ENCODE peak calls at places on chromosomes 3 and 15, in six cellular contexts. L is spleen, R is head of caudate nucleus, H is fibroblast of the conjunctiva, P is T follicular helper cell, A is AG04449. Q is an unnamed sample.

GRCh38 chr15:90141646-90142045 is 39.4 kb upstream of the IDH2 start:
- DNase-seq in L (no peak), R (no peak), H (no peak), P (no peak), A (no peak), Q (no peak)

GRCh38 chr3:58394339-58394738 is 39.3 kb downstream of the PDHB start:
- DNase-seq in L (no peak), R (no peak), H (no peak), P (no peak), A (no peak), Q (no peak)

GRCh38 chr15:74179101-74179841 is 5.8 kb downstream of the ISLR start:
- DNase-seq in L (peak), R (no peak), H (peak), P (no peak), A (peak), Q (peak)

GRCh38 chr3:122415104-122415744 is 638 bp downstream of the WDR5B start:
- DNase-seq in L (no peak), R (peak), H (peak), P (peak), A (no peak), Q (no peak)

GRCh38 chr3:152348436-152349177 is 79.9 kb downstream of the MBNL1 start:
- DNase-seq in L (no peak), R (no peak), H (no peak), P (no peak), A (no peak), Q (no peak)

GRCh38 chr3:121111914-121112612 is 204.1 kb downstream of the STXBP5L start:
- DNase-seq in L (peak), R (peak), H (no peak), P (no peak), A (no peak), Q (no peak)

GRCh38 chr3:125670945-125671344 is 75.6 kb upstream of the OSBPL11 start:
- DNase-seq in L (no peak), R (no peak), H (no peak), P (no peak), A (no peak), Q (no peak)

GRCh38 chr3:70011582-70011981 is 12.0 kb downstream of the SAMMSON start:
- DNase-seq in L (no peak), R (no peak), H (no peak), P (no peak), A (no peak), Q (no peak)

GRCh38 chr15:73851679-73852078 is 21.7 kb upstream of the TBC1D21 start:
- DNase-seq in L (no peak), R (no peak), H (peak), P (peak), A (no peak), Q (peak)

GRCh38 chr3:127680146-127680661 is 7.5 kb downstream of the ABTB1 start:
- DNase-seq in L (peak), R (no peak), H (no peak), P (no peak), A (no peak), Q (no peak)

GRCh38 chr3:31937225-31937624 is 43.8 kb downstream of the OSBPL10 start:
- DNase-seq in L (no peak), R (no peak), H (peak), P (no peak), A (no peak), Q (no peak)

GRCh38 chr3:156307704-156308103 is 187.3 kb downstream of the KCNAB1 start:
- DNase-seq in L (no peak), R (no peak), H (peak), P (no peak), A (no peak), Q (peak)

GRCh38 chr3:184745526-184745925 is 33.7 kb upstream of the MAGEF1 start:
- DNase-seq in L (peak), R (no peak), H (no peak), P (no peak), A (no peak), Q (no peak)

GRCh38 chr15:90561344-90562244 is 31.9 kb downstream of the CRTC3 start:
- DNase-seq in L (no peak), R (no peak), H (peak), P (peak), A (peak), Q (peak)

GRCh38 chr3:173902401-173902800 is 504.9 kb downstream of the NLGN1 start:
- DNase-seq in L (no peak), R (no peak), H (no peak), P (no peak), A (no peak), Q (no peak)

GRCh38 chr15:85943825-85944224 is 135.8 kb upstream of the AGBL1 start:
- DNase-seq in L (no peak), R (no peak), H (no peak), P (no peak), A (no peak), Q (no peak)

Q was measured in AG04450.